ENCODE peak calls at places on chromosomes 3 and 15, in four cellular contexts. One of them, this sample, is unnamed.

GRCh38 chr3:128727485-128727884 is 1.5 kb downstream of the RAB7A start:
- DNase-seq in activated T-cell treated with anti-CD3 and anti-CD28 coated beads for 24 hours: no peak
- DNase-seq in RPMI7951: no peak
- DNase-seq in fibroblast of the aortic adventitia: peak
- DNase-seq in this sample: no peak

GRCh38 chr3:142977399-142977728 is 13.9 kb upstream of the PAQR9 start:
- DNase-seq in RPMI7951: peak
- DNase-seq in fibroblast of the aortic adventitia: peak
- DNase-seq in activated T-cell treated with anti-CD3 and anti-CD28 coated beads for 24 hours: no peak
- DNase-seq in this sample: peak

GRCh38 chr3:38165722-38166387 is 518 bp downstream of the OXSR1 start:
- DNase-seq in activated T-cell treated with anti-CD3 and anti-CD28 coated beads for 24 hours: no peak
- DNase-seq in fibroblast of the aortic adventitia: peak
- DNase-seq in RPMI7951: peak
- DNase-seq in this sample: no peak

GRCh38 chr3:11713171-11713570 is 69.5 kb upstream of the VGLL4 start:
- DNase-seq in fibroblast of the aortic adventitia: no peak
- DNase-seq in activated T-cell treated with anti-CD3 and anti-CD28 coated beads for 24 hours: no peak
- DNase-seq in RPMI7951: no peak
- DNase-seq in this sample: no peak

GRCh38 chr3:126114406-126115386 is 30.8 kb upstream of the SLC41A3 start:
- DNase-seq in activated T-cell treated with anti-CD3 and anti-CD28 coated beads for 24 hours: no peak
- DNase-seq in RPMI7951: no peak
- DNase-seq in fibroblast of the aortic adventitia: no peak
- DNase-seq in this sample: no peak

GRCh38 chr3:13053915-13054704 is 19.1 kb downstream of the IQSEC1 start:
- DNase-seq in RPMI7951: no peak
- DNase-seq in activated T-cell treated with anti-CD3 and anti-CD28 coated beads for 24 hours: no peak
- DNase-seq in fibroblast of the aortic adventitia: no peak
- DNase-seq in this sample: no peak

GRCh38 chr3:32046102-32046501 is 60.3 kb upstream of the GPD1L start:
- DNase-seq in activated T-cell treated with anti-CD3 and anti-CD28 coated beads for 24 hours: no peak
- DNase-seq in fibroblast of the aortic adventitia: no peak
- DNase-seq in RPMI7951: no peak
- DNase-seq in this sample: no peak

GRCh38 chr3:190357468-190357867 is 30.5 kb upstream of the CLDN16 start:
- DNase-seq in RPMI7951: no peak
- DNase-seq in activated T-cell treated with anti-CD3 and anti-CD28 coated beads for 24 hours: no peak
- DNase-seq in fibroblast of the aortic adventitia: no peak
- DNase-seq in this sample: no peak

GRCh38 chr3:169362261-169362660 is 301.3 kb downstream of the MECOM start:
- DNase-seq in fibroblast of the aortic adventitia: peak
- DNase-seq in activated T-cell treated with anti-CD3 and anti-CD28 coated beads for 24 hours: no peak
- DNase-seq in RPMI7951: peak
- DNase-seq in this sample: no peak

GRCh38 chr3:184262166-184262926 is 993 bp upstream of the CAMK2N2 start:
- DNase-seq in fibroblast of the aortic adventitia: no peak
- DNase-seq in activated T-cell treated with anti-CD3 and anti-CD28 coated beads for 24 hours: no peak
- DNase-seq in RPMI7951: no peak
- DNase-seq in this sample: no peak

GRCh38 chr15:38038659-38039442 is 104.4 kb downstream of the TMCO5A start:
- DNase-seq in activated T-cell treated with anti-CD3 and anti-CD28 coated beads for 24 hours: no peak
- DNase-seq in RPMI7951: peak
- DNase-seq in fibroblast of the aortic adventitia: peak
- DNase-seq in this sample: no peak

GRCh38 chr3:71987089-71987735 is 202.3 kb upstream of the PROK2 start:
- DNase-seq in RPMI7951: peak
- DNase-seq in activated T-cell treated with anti-CD3 and anti-CD28 coated beads for 24 hours: no peak
- DNase-seq in fibroblast of the aortic adventitia: peak
- DNase-seq in this sample: no peak

GRCh38 chr3:171514466-171514865 is 54.3 kb upstream of the TNIK start:
- DNase-seq in fibroblast of the aortic adventitia: no peak
- DNase-seq in activated T-cell treated with anti-CD3 and anti-CD28 coated beads for 24 hours: no peak
- DNase-seq in RPMI7951: no peak
- DNase-seq in this sample: peak

GRCh38 chr3:52712291-52713212 is 6.6 kb downstream of the SPCS1 start:
- DNase-seq in RPMI7951: peak
- DNase-seq in fibroblast of the aortic adventitia: no peak
- DNase-seq in activated T-cell treated with anti-CD3 and anti-CD28 coated beads for 24 hours: no peak
- DNase-seq in this sample: no peak

GRCh38 chr15:49094923-49095322 is 48.7 kb upstream of the SECISBP2L start:
- DNase-seq in fibroblast of the aortic adventitia: no peak
- DNase-seq in activated T-cell treated with anti-CD3 and anti-CD28 coated beads for 24 hours: no peak
- DNase-seq in RPMI7951: no peak
- DNase-seq in this sample: no peak

This sample was measured in erythroblast.